ENCODE peak calls at places on chromosomes 7 and 10, in eight cellular contexts. One of them, this sample, is unnamed.

GRCh38 chr10:86630079-86630478 is 24.3 kb upstream of the OPN4 start:
- DNase-seq in GM04503: no peak
- DNase-seq in naive thymus-derived CD4-positive, alpha-beta T cell: no peak
- DNase-seq in tibial nerve: no peak
- DNase-seq in psoas muscle: no peak
- DNase-seq in posterior vena cava: no peak
- DNase-seq in T-helper 1 cell: no peak
- DNase-seq in left ventricle myocardium inferior: peak
- DNase-seq in this sample: no peak

GRCh38 chr7:48355346-48355745 is 184.1 kb downstream of the ABCA13 start:
- DNase-seq in T-helper 1 cell: no peak
- DNase-seq in tibial nerve: no peak
- DNase-seq in GM04503: no peak
- DNase-seq in psoas muscle: no peak
- DNase-seq in posterior vena cava: no peak
- DNase-seq in left ventricle myocardium inferior: no peak
- DNase-seq in naive thymus-derived CD4-positive, alpha-beta T cell: no peak
- DNase-seq in this sample: no peak

GRCh38 chr10:120732643-120733313 is 118.4 kb upstream of the WDR11 start:
- DNase-seq in tibial nerve: no peak
- DNase-seq in left ventricle myocardium inferior: no peak
- DNase-seq in naive thymus-derived CD4-positive, alpha-beta T cell: peak
- DNase-seq in GM04503: no peak
- DNase-seq in T-helper 1 cell: no peak
- DNase-seq in posterior vena cava: no peak
- DNase-seq in psoas muscle: no peak
- DNase-seq in this sample: no peak

GRCh38 chr7:45242698-45243097 is 85.1 kb downstream of the RAMP3 start:
- DNase-seq in tibial nerve: no peak
- DNase-seq in GM04503: no peak
- DNase-seq in psoas muscle: no peak
- DNase-seq in naive thymus-derived CD4-positive, alpha-beta T cell: no peak
- DNase-seq in left ventricle myocardium inferior: no peak
- DNase-seq in posterior vena cava: no peak
- DNase-seq in T-helper 1 cell: no peak
- DNase-seq in this sample: no peak

GRCh38 chr7:140689199-140690152 is 7.0 kb upstream of the NDUFB2 start:
- DNase-seq in T-helper 1 cell: no peak
- DNase-seq in posterior vena cava: no peak
- DNase-seq in tibial nerve: no peak
- DNase-seq in GM04503: no peak
- DNase-seq in naive thymus-derived CD4-positive, alpha-beta T cell: no peak
- DNase-seq in left ventricle myocardium inferior: no peak
- DNase-seq in psoas muscle: no peak
- DNase-seq in this sample: no peak

GRCh38 chr10:14751576-14752330 is 22.9 kb downstream of the FAM107B start:
- DNase-seq in T-helper 1 cell: no peak
- DNase-seq in tibial nerve: peak
- DNase-seq in naive thymus-derived CD4-positive, alpha-beta T cell: no peak
- DNase-seq in psoas muscle: peak
- DNase-seq in GM04503: peak
- DNase-seq in posterior vena cava: peak
- DNase-seq in left ventricle myocardium inferior: peak
- DNase-seq in this sample: peak

GRCh38 chr10:77458986-77459590 is 178.5 kb downstream of the KCNMA1 start:
- DNase-seq in T-helper 1 cell: no peak
- DNase-seq in tibial nerve: no peak
- DNase-seq in left ventricle myocardium inferior: no peak
- DNase-seq in psoas muscle: no peak
- DNase-seq in naive thymus-derived CD4-positive, alpha-beta T cell: no peak
- DNase-seq in GM04503: peak
- DNase-seq in posterior vena cava: no peak
- DNase-seq in this sample: no peak

GRCh38 chr10:60465801-60466200 is 76.1 kb upstream of the ANK3 start:
- DNase-seq in tibial nerve: no peak
- DNase-seq in posterior vena cava: no peak
- DNase-seq in naive thymus-derived CD4-positive, alpha-beta T cell: no peak
- DNase-seq in left ventricle myocardium inferior: no peak
- DNase-seq in GM04503: no peak
- DNase-seq in T-helper 1 cell: no peak
- DNase-seq in psoas muscle: no peak
- DNase-seq in this sample: no peak

GRCh38 chr7:132368246-132368900 is 207.9 kb downstream of the PLXNA4 start:
- DNase-seq in T-helper 1 cell: no peak
- DNase-seq in GM04503: no peak
- DNase-seq in naive thymus-derived CD4-positive, alpha-beta T cell: no peak
- DNase-seq in psoas muscle: no peak
- DNase-seq in posterior vena cava: no peak
- DNase-seq in tibial nerve: no peak
- DNase-seq in left ventricle myocardium inferior: no peak
- DNase-seq in this sample: peak

GRCh38 chr7:148501707-148502139 is 88.8 kb upstream of the C7orf33 start:
- DNase-seq in T-helper 1 cell: no peak
- DNase-seq in psoas muscle: no peak
- DNase-seq in left ventricle myocardium inferior: no peak
- DNase-seq in naive thymus-derived CD4-positive, alpha-beta T cell: no peak
- DNase-seq in posterior vena cava: no peak
- DNase-seq in tibial nerve: no peak
- DNase-seq in GM04503: no peak
- DNase-seq in this sample: no peak

GRCh38 chr7:24368161-24368560 is 84.2 kb downstream of the NPY start:
- DNase-seq in psoas muscle: no peak
- DNase-seq in posterior vena cava: no peak
- DNase-seq in T-helper 1 cell: no peak
- DNase-seq in GM04503: no peak
- DNase-seq in left ventricle myocardium inferior: no peak
- DNase-seq in naive thymus-derived CD4-positive, alpha-beta T cell: no peak
- DNase-seq in tibial nerve: no peak
- DNase-seq in this sample: no peak

GRCh38 chr7:122082160-122082559 is 61.9 kb downstream of the AASS start:
- DNase-seq in GM04503: no peak
- DNase-seq in posterior vena cava: no peak
- DNase-seq in left ventricle myocardium inferior: no peak
- DNase-seq in tibial nerve: no peak
- DNase-seq in psoas muscle: no peak
- DNase-seq in naive thymus-derived CD4-positive, alpha-beta T cell: no peak
- DNase-seq in T-helper 1 cell: no peak
- DNase-seq in this sample: no peak

GRCh38 chr7:113279256-113279655 is 160.9 kb upstream of the SMIM30 start:
- DNase-seq in naive thymus-derived CD4-positive, alpha-beta T cell: no peak
- DNase-seq in psoas muscle: no peak
- DNase-seq in T-helper 1 cell: no peak
- DNase-seq in GM04503: no peak
- DNase-seq in tibial nerve: no peak
- DNase-seq in left ventricle myocardium inferior: no peak
- DNase-seq in posterior vena cava: no peak
- DNase-seq in this sample: no peak

GRCh38 chr10:113576853-113577252 is 24.0 kb downstream of the HABP2 start:
- DNase-seq in tibial nerve: no peak
- DNase-seq in left ventricle myocardium inferior: no peak
- DNase-seq in GM04503: no peak
- DNase-seq in psoas muscle: no peak
- DNase-seq in naive thymus-derived CD4-positive, alpha-beta T cell: no peak
- DNase-seq in T-helper 1 cell: no peak
- DNase-seq in posterior vena cava: no peak
- DNase-seq in this sample: no peak

GRCh38 chr10:62501547-62501946 is 127.4 kb downstream of the ZNF365 start:
- DNase-seq in posterior vena cava: no peak
- DNase-seq in GM04503: no peak
- DNase-seq in tibial nerve: no peak
- DNase-seq in naive thymus-derived CD4-positive, alpha-beta T cell: no peak
- DNase-seq in psoas muscle: no peak
- DNase-seq in T-helper 1 cell: no peak
- DNase-seq in left ventricle myocardium inferior: no peak
- DNase-seq in this sample: no peak

GRCh38 chr10:7956508-7956907 is 98.0 kb upstream of the GATA3 start:
- DNase-seq in GM04503: peak
- DNase-seq in T-helper 1 cell: no peak
- DNase-seq in naive thymus-derived CD4-positive, alpha-beta T cell: no peak
- DNase-seq in left ventricle myocardium inferior: no peak
- DNase-seq in psoas muscle: no peak
- DNase-seq in tibial nerve: no peak
- DNase-seq in posterior vena cava: no peak
- DNase-seq in this sample: no peak

This sample was measured in mucosa of descending colon.